ENCODE peak calls at places on chromosomes 7 and 10, in nine cellular contexts. H is MCF 10A, G is osteocyte, M is nephron progenitor cell, V is hepatocyte, B is BE2C, D is IMR-90, I is ascending aorta, Z is dorsolateral prefrontal cortex. N is an unnamed sample.
A peak's percentile ranks its signal among the peaks of the same experiment; 100 is the strongest.

GRCh38 chr10:13219685-13220670 is 14.2 kb downstream of the UCMA start:
- DNase-seq in H (peak; percentile 43), G (no peak), M (no peak), V (peak; percentile 32), B (peak; percentile 32), D (peak; percentile 7), I (peak; percentile 7), Z (no peak), N (no peak)

GRCh38 chr7:91383186-91383585 is 119.0 kb downstream of the FZD1 start:
- DNase-seq in H (no peak), G (no peak), M (no peak), V (no peak), B (no peak), D (peak; percentile 64), I (no peak), Z (no peak), N (no peak)

GRCh38 chr10:4270116-4270515 is 485.1 kb upstream of the KLF6 start:
- DNase-seq in H (peak; percentile 47), G (no peak), M (no peak), V (peak; percentile 46), B (no peak), D (peak; percentile 92), I (no peak), Z (no peak), N (no peak)

GRCh38 chr10:114286971-114287370 is 47.9 kb downstream of the VWA2 start:
- DNase-seq in H (no peak), G (no peak), M (no peak), V (no peak), B (no peak), D (no peak), I (no peak), Z (no peak), N (no peak)

GRCh38 chr7:130733866-130734524 is at the start of gene KLF14:
- DNase-seq in H (no peak), G (no peak), M (peak; percentile 64), V (peak; percentile 35), B (peak; percentile 26), D (no peak), I (no peak), Z (no peak), N (peak; percentile 12)

GRCh38 chr10:70232155-70232858 is 922 bp downstream of the PPA1 start:
- DNase-seq in H (peak; percentile 66), G (no peak), M (peak; percentile 28), V (peak; percentile 82), B (no peak), D (peak; percentile 60), I (no peak), Z (peak; percentile 30), N (peak; percentile 31)

GRCh38 chr10:50396491-50397311 is 145.4 kb upstream of the ASAH2 start:
- DNase-seq in H (no peak), G (no peak), M (no peak), V (no peak), B (no peak), D (peak; percentile 74), I (no peak), Z (no peak), N (no peak)

GRCh38 chr7:137930616-137931015 is 71.3 kb downstream of the CREB3L2 start:
- DNase-seq in H (peak; percentile 67), G (no peak), M (no peak), V (no peak), B (no peak), D (peak; percentile 97), I (peak; percentile 76), Z (no peak), N (no peak)

GRCh38 chr10:24193330-24193729 is 15.6 kb upstream of the KIAA1217 start:
- DNase-seq in H (no peak), G (no peak), M (no peak), V (no peak), B (no peak), D (no peak), I (no peak), Z (no peak), N (no peak)

GRCh38 chr10:90062786-90063185 is 361.4 kb downstream of the KIF20B start:
- DNase-seq in H (no peak), G (no peak), M (no peak), V (no peak), B (no peak), D (peak; percentile 4), I (no peak), Z (no peak), N (no peak)

GRCh38 chr10:612696-613095 is 76.8 kb downstream of the DIP2C start:
- DNase-seq in H (no peak), G (no peak), M (no peak), V (no peak), B (no peak), D (no peak), I (no peak), Z (no peak), N (no peak)

GRCh38 chr10:84243759-84244158 is 1.1 kb upstream of the RGR start:
- DNase-seq in H (no peak), G (no peak), M (no peak), V (no peak), B (no peak), D (no peak), I (peak; percentile 8), Z (no peak), N (no peak)

GRCh38 chr7:106731207-106731606 is 70.2 kb upstream of the CCDC71L start:
- DNase-seq in H (no peak), G (no peak), M (no peak), V (no peak), B (no peak), D (no peak), I (no peak), Z (no peak), N (no peak)

GRCh38 chr7:70165477-70166170 is 567.3 kb downstream of the AUTS2 start:
- DNase-seq in H (no peak), G (no peak), M (no peak), V (peak; percentile 13), B (no peak), D (no peak), I (no peak), Z (no peak), N (no peak)

DNA sequence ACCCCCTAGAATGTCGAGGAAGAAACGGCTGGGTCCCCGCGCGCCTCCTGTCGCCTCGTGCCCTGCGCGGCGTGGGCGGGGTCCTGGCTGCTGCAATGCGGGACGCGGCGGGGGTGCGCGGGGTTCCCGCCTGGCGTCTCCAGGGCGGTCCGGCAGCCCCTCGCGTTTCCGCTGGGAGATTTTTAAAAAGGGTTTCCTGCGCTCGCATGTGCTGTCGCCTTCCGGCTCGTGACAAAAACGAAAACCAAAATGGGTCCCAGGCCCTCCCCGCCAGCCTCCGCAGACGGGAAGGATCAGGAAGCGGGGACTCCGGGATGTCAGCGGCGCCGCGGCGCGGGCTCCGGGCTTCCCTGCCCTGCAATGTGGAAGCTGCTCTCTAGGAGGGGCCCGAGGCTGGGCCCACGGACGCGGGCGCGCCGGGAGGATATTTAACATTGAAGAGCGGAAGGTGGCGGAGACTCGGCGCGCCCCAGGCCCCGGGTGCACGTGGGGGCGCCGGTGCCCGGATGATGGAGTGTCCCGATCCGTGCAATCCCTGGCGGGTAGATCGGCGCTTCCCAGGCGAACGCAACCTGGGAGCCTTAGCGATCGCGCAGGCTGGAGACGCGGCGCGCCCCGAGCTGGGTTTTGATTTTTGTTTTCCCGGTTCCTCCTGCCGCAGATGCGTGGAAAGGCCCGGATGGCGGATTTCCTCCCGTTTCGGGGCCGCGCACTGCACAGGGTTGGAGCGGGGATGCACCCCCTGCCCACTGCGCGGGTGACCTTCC is 1.0 kb downstream of the PFKP start:
- DNase-seq in H (peak; percentile 50), G (no peak), M (peak; percentile 65), V (peak; percentile 77), B (peak; percentile 57), D (peak; percentile 54), I (peak; percentile 85), Z (peak; percentile 75), N (peak; percentile 73)
- TF ChIP-seq CTCF in H (peak; percentile 14), G (peak; percentile 44), M (no peak), V (peak; percentile 32), B (peak; percentile 16), D (peak; percentile 36), I (peak; percentile 37), Z (no peak), N (peak; percentile 44)

DNA sequence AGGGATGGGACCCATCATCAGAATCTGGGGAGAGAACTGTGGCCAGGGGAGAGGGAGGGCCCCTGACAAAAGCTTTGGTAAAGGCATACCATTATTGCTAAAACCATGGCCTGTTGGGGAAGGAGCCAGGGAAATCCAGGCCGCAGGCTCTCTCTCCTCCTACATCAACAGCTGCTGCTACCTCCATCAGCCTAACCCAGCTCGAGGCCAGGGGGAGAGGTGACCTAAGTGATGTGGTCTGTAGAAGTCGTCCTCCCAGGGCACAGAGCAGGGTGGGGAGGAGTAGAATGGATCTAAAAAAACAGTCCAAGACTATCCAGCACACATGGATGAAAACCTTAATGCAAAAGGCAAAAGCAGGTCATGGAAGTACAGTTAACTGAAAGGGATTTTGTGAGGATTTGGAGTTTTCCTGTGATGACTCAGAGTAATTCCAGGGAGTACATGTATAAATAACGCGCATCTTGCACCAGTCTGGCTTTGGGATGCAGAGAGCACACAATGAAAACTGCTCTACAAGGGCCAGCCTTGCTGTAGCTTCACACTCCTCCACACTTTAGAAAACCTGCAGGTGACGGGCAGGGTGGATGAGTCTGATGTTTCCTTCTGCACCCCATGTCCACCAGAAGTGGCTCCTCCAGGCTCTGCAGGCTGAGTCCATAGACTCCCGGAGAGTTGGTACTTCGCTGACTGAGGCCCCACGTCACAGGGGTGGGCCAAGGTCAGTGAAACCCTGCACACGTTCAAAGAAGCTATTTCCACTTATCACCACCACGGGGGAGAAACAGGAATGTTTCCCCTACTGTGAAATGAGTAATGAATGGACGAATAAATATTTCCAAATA is 38.5 kb upstream of the MSMB start:
- DNase-seq in H (no peak), G (peak; percentile 67), M (no peak), V (no peak), B (no peak), D (no peak), I (no peak), Z (no peak), N (no peak)
- TF ChIP-seq CTCF in H (no peak), G (no peak), M (no peak), V (no peak), B (no peak), D (no peak), I (no peak), Z (no peak), N (no peak)

DNA sequence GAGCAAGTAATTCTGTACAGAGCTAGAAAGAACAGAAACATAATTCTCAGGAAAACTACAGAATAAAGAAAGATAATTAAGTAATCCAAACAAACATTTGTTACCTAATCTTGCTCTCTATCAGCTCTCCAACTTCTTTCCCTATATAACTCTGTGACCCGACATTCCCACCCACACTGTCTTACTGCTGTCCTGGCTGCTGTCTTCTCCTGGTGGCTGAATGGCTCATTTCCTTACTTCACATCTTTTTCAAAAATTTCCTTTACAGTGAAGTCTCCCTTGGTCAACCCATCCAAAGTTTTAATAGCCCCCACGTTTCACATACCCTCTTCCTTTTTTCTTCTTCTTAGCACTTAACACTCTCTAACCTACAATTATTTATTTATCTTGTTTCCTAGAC is 64.0 kb downstream of the HYCC1 start:
- DNase-seq in H (no peak), G (no peak), M (no peak), V (no peak), B (no peak), D (no peak), I (no peak), Z (no peak), N (no peak)
- TF ChIP-seq CTCF in H (no peak), G (no peak), M (no peak), V (no peak), B (no peak), D (peak; percentile 25), I (no peak), Z (no peak), N (peak; percentile 28)

DNA sequence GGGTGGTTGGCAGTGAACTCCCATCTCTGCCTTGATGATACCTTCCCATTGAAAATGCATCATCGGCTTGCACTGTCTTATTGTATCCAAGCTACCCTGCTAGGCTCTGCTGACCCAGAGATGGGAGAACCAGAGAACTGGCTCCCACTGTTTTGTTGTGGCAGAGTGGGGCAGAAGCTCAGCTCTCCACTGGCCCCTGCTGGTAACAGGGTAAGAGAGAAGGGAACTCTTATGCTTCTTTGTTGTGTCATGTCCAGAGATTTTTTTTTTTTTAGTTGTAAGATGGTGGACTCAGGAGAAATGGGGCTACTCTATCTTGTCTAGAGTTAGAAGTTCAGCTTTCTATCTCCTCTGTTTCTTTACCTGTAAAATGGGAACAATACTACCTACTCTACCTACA is 100.5 kb upstream of the SDK1 start:
- DNase-seq in H (peak; percentile 71), G (peak; percentile 67), M (no peak), V (peak; percentile 35), B (no peak), D (peak; percentile 62), I (peak; percentile 46), Z (no peak), N (no peak)
- TF ChIP-seq CTCF in H (peak; percentile 50), G (peak; percentile 46), M (peak; percentile 35), V (peak; percentile 36), B (peak; percentile 42), D (peak; percentile 38), I (no peak), Z (no peak), N (peak; percentile 57)

N was measured in left ventricle myocardium inferior.